ENCODE peak calls at places on chromosome 18, in eight cellular contexts. Z is fibroblast of the aortic adventitia; N is stimulated activated CD4-positive, alpha-beta T cell treated with anti-CD3 and anti-CD28 coated beads, Interleukin-12 subunit alpha, Interleukin-12 subunit beta, amount 100 ng/mL, for 48 hours; D is ecto neural progenitor cell; I is nephron progenitor cell; P is memory B cell; Y is HTR-8/SVneo; G is OCI-M1. B is an unnamed sample.

GRCh38 chr18:7196421-7196820 is 34.5 kb upstream of the LRRC30 start:
- DNase-seq in D (no peak), Y (no peak), P (no peak), Z (no peak), N (no peak), G (no peak), I (no peak), B (no peak)

GRCh38 chr18:56691530-56691929 is 40.4 kb downstream of the WDR7 start:
- DNase-seq in P (no peak), Y (no peak), D (no peak), Z (no peak), N (no peak), G (no peak), I (no peak), B (no peak)

GRCh38 chr18:26657618-26658581 is 109.5 kb upstream of the KCTD1 start:
- DNase-seq in D (no peak), N (no peak), Z (no peak), Y (no peak), P (no peak), I (no peak), G (no peak), B (no peak)

GRCh38 chr18:75068682-75069435 is 140.1 kb downstream of the PTGR3 start:
- DNase-seq in I (no peak), Y (no peak), N (no peak), Z (no peak), D (no peak), G (no peak), P (no peak), B (no peak)

GRCh38 chr18:38367473-38367872 is 801.9 kb upstream of the CELF4 start:
- DNase-seq in Y (no peak), I (no peak), P (no peak), D (no peak), G (peak; percentile 29), N (no peak), Z (no peak), B (no peak)

GRCh38 chr18:76491801-76492668 is 3.0 kb downstream of the ZNF516 start:
- DNase-seq in N (no peak), D (peak; percentile 74), I (peak; percentile 45), Y (no peak), P (no peak), Z (peak; percentile 37), G (peak; percentile 67), B (peak; percentile 79)

GRCh38 chr18:61199131-61199903 is 133.9 kb upstream of the CDH20 start:
- DNase-seq in N (no peak), Z (peak; percentile 34), Y (no peak), I (no peak), P (no peak), G (no peak), D (no peak), B (peak; percentile 42)

GRCh38 chr18:50797147-50797546 is 22.7 kb downstream of the MRO start:
- DNase-seq in P (no peak), Z (no peak), I (no peak), D (no peak), Y (no peak), N (no peak), G (no peak), B (no peak)

GRCh38 chr18:39215920-39216319 is 1650.3 kb upstream of the CELF4 start:
- DNase-seq in I (no peak), N (no peak), Y (no peak), G (no peak), Z (no peak), D (no peak), P (no peak), B (no peak)

GRCh38 chr18:25050605-25051004 is 301.4 kb downstream of the ZNF521 start:
- DNase-seq in P (no peak), N (no peak), Y (no peak), I (no peak), G (no peak), Z (no peak), D (no peak), B (no peak)

GRCh38 chr18:50201476-50201875 is 6.5 kb upstream of the MYO5B start:
- DNase-seq in I (no peak), G (no peak), Y (no peak), N (no peak), D (no peak), Z (no peak), P (no peak), B (no peak)

GRCh38 chr18:69161383-69162028 is 239.2 kb upstream of the DOK6 start:
- DNase-seq in Y (no peak), N (no peak), G (no peak), D (no peak), Z (peak; percentile 6), I (no peak), P (no peak), B (peak; percentile 61)

GRCh38 chr18:49597152-49597551 is 35.3 kb downstream of the LIPG start:
- DNase-seq in Y (no peak), G (no peak), I (no peak), P (no peak), Z (no peak), N (no peak), D (no peak), B (no peak)

GRCh38 chr18:50128506-50129271 is 66.3 kb downstream of the MYO5B start:
- DNase-seq in D (no peak), I (no peak), G (no peak), N (no peak), P (no peak), Z (no peak), Y (no peak), B (no peak)

GRCh38 chr18:23927821-23928746 is 86.5 kb upstream of the TTC39C start:
- DNase-seq in I (no peak), Z (peak; percentile 45), G (no peak), D (no peak), Y (no peak), P (no peak), N (no peak), B (no peak)

GRCh38 chr18:48543228-48543627 is 4.4 kb downstream of the CTIF start:
- DNase-seq in Y (no peak), N (no peak), P (no peak), G (no peak), Z (no peak), D (no peak), I (no peak), B (no peak)

GRCh38 chr18:6504605-6505510 is 90.1 kb upstream of the L3MBTL4 start:
- DNase-seq in Z (no peak), G (no peak), Y (no peak), N (no peak), I (no peak), P (no peak), D (no peak), B (no peak)

GRCh38 chr18:27413495-27414401 is 228.6 kb upstream of the CHST9 start:
- DNase-seq in G (no peak), I (no peak), D (no peak), Y (peak; percentile 2), Z (peak; percentile 75), P (no peak), N (no peak), B (peak; percentile 64)

GRCh38 chr18:56831988-56832387 is 180.8 kb downstream of the WDR7 start:
- DNase-seq in I (no peak), Z (no peak), N (no peak), P (no peak), G (no peak), D (no peak), Y (no peak), B (no peak)

GRCh38 chr18:49082714-49083688 is 132.2 kb upstream of the SMAD7 start:
- DNase-seq in D (no peak), G (peak; percentile 33), N (no peak), I (no peak), P (no peak), Y (no peak), Z (no peak), B (no peak)

GRCh38 chr18:48902023-48902855 is 48.5 kb downstream of the SMAD7 start:
- DNase-seq in Z (peak; percentile 95), P (no peak), D (peak; percentile 44), I (no peak), Y (peak; percentile 74), G (peak; percentile 40), N (no peak), B (peak; percentile 94)

GRCh38 chr18:39835303-39836030 is 2119.6 kb upstream of the PIK3C3 start:
- DNase-seq in N (no peak), I (no peak), D (no peak), P (no peak), Z (no peak), Y (no peak), G (no peak), B (no peak)

GRCh38 chr18:26993568-26993967 is 128.1 kb upstream of the AQP4 start:
- DNase-seq in P (no peak), G (no peak), Z (no peak), I (no peak), Y (no peak), D (no peak), N (no peak), B (no peak)

B was measured in GM23248.